ENCODE peak calls at places on chromosomes 2 and 18, in eight cellular contexts. R is endodermal cell, B is HCT116, X is AG10803, L is A549, Z is pancreas, O is sigmoid colon, C is HFFc6. G is an unnamed sample.

GRCh38 chr2:240141736-240142135 is 1.3 kb upstream of the OTOS start:
- DNase-seq in R (no peak), B (no peak), X (no peak), L (no peak), Z (no peak), O (no peak), C (no peak), G (no peak)

GRCh38 chr18:8754995-8755955 is 49.9 kb downstream of the MTCL1 start:
- DNase-seq in R (no peak), B (no peak), X (peak), L (no peak), Z (no peak), O (no peak), C (peak), G (no peak)

GRCh38 chr2:169077674-169078240 is 8.4 kb downstream of the DHRS9 start:
- DNase-seq in R (no peak), B (no peak), X (no peak), L (no peak), Z (no peak), O (no peak), C (no peak), G (no peak)

GRCh38 chr2:233912799-233913423 is 4.3 kb upstream of the TRPM8 start:
- DNase-seq in R (peak), B (no peak), X (no peak), L (peak), Z (no peak), O (no peak), C (peak), G (no peak)

GRCh38 chr2:178204987-178205386 is 10.7 kb downstream of the OSBPL6 start:
- DNase-seq in R (no peak), B (no peak), X (no peak), L (no peak), Z (no peak), O (no peak), C (no peak), G (no peak)

GRCh38 chr2:72864500-72864899 is 22.7 kb upstream of the SPR start:
- DNase-seq in R (no peak), B (no peak), X (peak), L (peak), Z (no peak), O (no peak), C (peak), G (no peak)

GRCh38 chr2:15820927-15821326 is 119.4 kb upstream of the MYCN start:
- DNase-seq in R (no peak), B (no peak), X (no peak), L (no peak), Z (no peak), O (no peak), C (no peak), G (no peak)

GRCh38 chr2:234998404-234999211 is 46.8 kb downstream of the SH3BP4 start:
- DNase-seq in R (no peak), B (no peak), X (no peak), L (no peak), Z (peak), O (peak), C (no peak), G (no peak)

GRCh38 chr18:79510046-79510685 is 114.4 kb downstream of the NFATC1 start:
- DNase-seq in R (peak), B (no peak), X (no peak), L (no peak), Z (no peak), O (peak), C (no peak), G (no peak)

GRCh38 chr2:60964651-60965513 is 52.6 kb upstream of the PEX13 start:
- DNase-seq in R (no peak), B (no peak), X (no peak), L (no peak), Z (no peak), O (no peak), C (no peak), G (no peak)

GRCh38 chr2:181839811-181840210 is 51.7 kb upstream of the ITPRID2 start:
- DNase-seq in R (no peak), B (no peak), X (no peak), L (no peak), Z (no peak), O (no peak), C (no peak), G (no peak)

GRCh38 chr2:239945751-239946569 is 79.2 kb downstream of the NDUFA10 start:
- DNase-seq in R (peak), B (no peak), X (no peak), L (no peak), Z (no peak), O (peak), C (no peak), G (no peak)

GRCh38 chr2:88036162-88036561 is 19.4 kb downstream of the KRCC1 start:
- DNase-seq in R (no peak), B (no peak), X (no peak), L (no peak), Z (no peak), O (no peak), C (no peak), G (no peak)

GRCh38 chr2:41151746-41152145 is 699.9 kb upstream of the SLC8A1 start:
- DNase-seq in R (no peak), B (no peak), X (no peak), L (no peak), Z (no peak), O (no peak), C (no peak), G (no peak)

GRCh38 chr2:176157499-176158305 is 595 bp downstream of the HOXD3 start:
- DNase-seq in R (peak), B (no peak), X (peak), L (peak), Z (no peak), O (no peak), C (no peak), G (no peak)

GRCh38 chr18:55419132-55419938 is 168.7 kb downstream of the TCF4 start:
- DNase-seq in R (no peak), B (no peak), X (peak), L (no peak), Z (no peak), O (no peak), C (no peak), G (no peak)

GRCh38 chr2:72138011-72138881 is 9.4 kb downstream of the CYP26B1 start:
- DNase-seq in R (peak), B (no peak), X (no peak), L (peak), Z (no peak), O (peak), C (no peak), G (no peak)

GRCh38 chr2:237501892-237502513 is 15.0 kb downstream of the MLPH start:
- DNase-seq in R (no peak), B (no peak), X (peak), L (peak), Z (no peak), O (no peak), C (no peak), G (no peak)

GRCh38 chr2:45170191-45170975 is 161.1 kb upstream of the SIX2 start:
- DNase-seq in R (no peak), B (no peak), X (no peak), L (no peak), Z (peak), O (no peak), C (no peak), G (no peak)

GRCh38 chr2:30772021-30772705 is 35.1 kb downstream of the CAPN13 start:
- DNase-seq in R (peak), B (no peak), X (no peak), L (no peak), Z (no peak), O (no peak), C (no peak), G (no peak)

GRCh38 chr2:130814931-130815680 is 21.6 kb upstream of the ARHGEF4 start:
- DNase-seq in R (no peak), B (no peak), X (no peak), L (no peak), Z (no peak), O (no peak), C (no peak), G (no peak)

GRCh38 chr18:31247574-31248199 is 70.3 kb upstream of the DSG1 start:
- DNase-seq in R (no peak), B (no peak), X (no peak), L (no peak), Z (no peak), O (no peak), C (no peak), G (no peak)

GRCh38 chr18:76126327-76126726 is 368.7 kb downstream of the ZNF516 start:
- DNase-seq in R (peak), B (no peak), X (peak), L (no peak), Z (no peak), O (no peak), C (no peak), G (no peak)

DNA sequence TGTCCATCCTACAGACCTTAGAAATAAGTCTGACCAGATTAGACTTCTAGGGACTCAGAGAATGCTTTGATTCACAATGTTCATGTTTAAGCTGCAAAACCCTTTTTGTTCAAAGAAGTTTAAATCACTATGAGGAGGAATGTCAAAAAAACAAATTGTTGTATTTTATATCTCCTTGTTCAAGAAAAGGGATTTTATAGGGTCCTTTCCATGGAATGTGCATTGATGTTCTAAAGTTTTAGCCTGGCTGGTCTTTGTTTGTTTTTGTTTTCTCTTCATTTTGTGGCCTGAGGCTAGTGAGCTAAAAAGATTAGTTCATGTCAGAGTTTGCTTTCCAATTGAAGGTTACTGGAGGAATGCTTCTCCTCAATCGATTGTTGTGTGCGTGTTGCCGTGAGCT is 77.2 kb downstream of the MGAT5 start:
- DNase-seq in R (no peak), B (no peak), X (no peak), L (no peak), Z (no peak), O (no peak), C (no peak), G (no peak)
- TF ChIP-seq CTCF in R (no peak), B (no peak), X (no peak), L (no peak), Z (no peak), O (no peak), C (no peak), G (no peak)

GRCh38 chr2:122239440-122239839 is 484.0 kb downstream of the TSN start:
- DNase-seq in R (peak), B (no peak), X (no peak), L (no peak), Z (no peak), O (no peak), C (no peak), G (no peak)

DNA sequence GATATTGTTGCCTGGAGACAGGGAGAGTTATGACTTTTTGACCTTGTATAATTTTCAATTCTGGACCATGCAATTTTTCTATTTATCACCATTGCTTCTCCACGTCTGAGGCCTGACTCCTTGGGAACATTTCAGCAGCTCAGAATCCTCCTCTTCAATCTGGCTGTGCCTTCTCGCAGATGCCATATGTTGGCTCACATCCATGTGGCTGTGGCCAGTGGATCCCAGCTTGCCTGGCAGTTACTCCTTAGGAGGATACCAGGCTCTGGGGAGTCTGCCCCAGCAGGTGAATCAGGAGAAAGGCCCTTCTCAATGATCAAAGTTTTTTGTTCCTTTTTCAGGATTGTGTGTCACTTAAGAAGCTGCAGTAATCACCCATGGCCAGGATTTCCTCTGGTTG is 489.4 kb downstream of the TSN start:
- DNase-seq in R (no peak), B (no peak), X (peak), L (no peak), Z (no peak), O (no peak), C (no peak), G (no peak)
- TF ChIP-seq CTCF in R (no peak), B (no peak), X (no peak), L (no peak), Z (no peak), O (no peak), C (no peak), G (no peak)

DNA sequence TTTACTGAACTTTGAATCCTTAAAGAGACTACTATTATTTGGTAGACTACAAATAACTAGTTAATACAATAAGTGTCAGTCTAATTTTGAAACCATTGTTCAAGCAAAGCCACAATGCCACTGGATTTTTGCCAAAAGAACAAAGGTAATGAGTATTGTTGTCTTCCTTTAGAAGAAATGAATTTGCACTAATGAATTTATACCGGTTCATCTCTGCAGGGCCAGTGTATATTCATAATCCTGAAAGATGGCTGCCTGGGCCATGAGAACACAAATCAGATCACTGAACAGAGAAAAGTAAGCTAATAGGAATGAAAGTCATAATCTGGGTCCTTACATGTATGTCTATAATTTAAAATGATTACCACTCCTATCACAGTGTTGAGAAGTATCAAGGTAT is 31.2 kb downstream of the GCFC2 start:
- DNase-seq in R (no peak), B (no peak), X (no peak), L (no peak), Z (no peak), O (no peak), C (no peak), G (no peak)
- TF ChIP-seq CTCF in R (no peak), B (no peak), X (no peak), L (no peak), Z (no peak), O (no peak), C (no peak), G (no peak)

DNA sequence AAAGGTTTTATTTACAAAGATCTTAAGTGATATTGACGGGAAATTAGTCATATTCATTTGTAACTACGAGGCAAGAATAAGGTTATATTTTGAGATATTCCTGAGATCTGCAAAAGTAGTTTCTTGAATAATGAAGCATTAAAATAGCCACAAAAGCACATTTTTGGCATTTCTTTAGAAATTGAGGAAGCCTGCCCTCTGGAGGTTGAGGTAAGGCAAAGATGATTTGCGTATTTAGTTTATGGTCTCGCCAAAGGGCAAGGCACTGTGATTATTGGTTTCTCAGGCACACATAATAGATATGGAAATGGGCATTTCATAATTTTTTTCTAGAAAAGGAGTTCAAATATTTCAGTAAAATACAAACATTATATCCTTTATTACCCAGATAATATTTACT is 143.7 kb upstream of the RPRM start:
- DNase-seq in R (no peak), B (no peak), X (no peak), L (peak), Z (no peak), O (no peak), C (no peak), G (no peak)
- TF ChIP-seq CTCF in R (peak), B (peak), X (no peak), L (peak), Z (no peak), O (no peak), C (no peak), G (no peak)

GRCh38 chr2:82023710-82024109 is 1719.2 kb upstream of the LRRTM1 start:
- DNase-seq in R (peak), B (no peak), X (no peak), L (no peak), Z (no peak), O (no peak), C (no peak), G (no peak)
- TF ChIP-seq CTCF in R (peak), B (peak), X (no peak), L (no peak), Z (no peak), O (no peak), C (no peak), G (no peak)

GRCh38 chr2:95207111-95207961 is at the start of gene ZNF892:
- DNase-seq in R (peak), B (peak), X (peak), L (peak), Z (peak), O (peak), C (peak), G (peak)
- TF ChIP-seq CTCF in R (peak), B (no peak), X (peak), L (peak), Z (no peak), O (peak), C (peak), G (no peak)

DNA sequence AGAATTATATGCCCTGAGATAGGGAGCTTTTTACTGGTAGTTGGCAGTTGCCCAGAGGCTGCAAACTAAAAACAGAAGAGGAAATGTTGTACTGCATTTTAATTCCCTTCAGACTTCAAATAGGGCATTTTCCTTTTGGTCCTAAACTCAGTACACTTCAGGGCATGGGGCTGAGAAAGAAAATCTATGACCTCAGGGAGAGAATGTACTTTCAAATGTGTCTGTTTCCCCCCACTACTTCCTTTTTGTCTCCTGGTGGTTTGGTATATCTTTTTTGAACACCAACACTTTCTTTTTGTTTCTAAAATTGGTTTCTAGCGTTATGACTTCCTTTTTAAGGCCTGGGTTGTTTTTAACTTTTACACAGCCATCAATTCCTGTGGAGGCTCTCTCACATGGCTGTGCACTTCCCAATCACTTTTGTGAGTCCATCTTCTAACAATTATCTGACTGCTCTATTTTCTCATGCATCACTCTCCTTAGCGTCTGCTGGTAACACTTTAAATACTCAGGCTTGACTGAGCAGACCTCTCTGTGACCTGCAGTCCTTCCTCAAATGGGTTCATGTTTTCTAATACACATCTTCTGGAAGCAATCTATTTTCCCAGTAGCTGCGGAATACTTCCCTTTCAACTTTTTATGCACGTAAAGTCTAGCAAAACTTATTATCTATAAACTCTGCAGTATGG is 596.0 kb downstream of the LRP1B start:
- DNase-seq in R (no peak), B (no peak), X (no peak), L (no peak), Z (no peak), O (no peak), C (no peak), G (no peak)
- TF ChIP-seq CTCF in R (no peak), B (no peak), X (no peak), L (no peak), Z (no peak), O (no peak), C (no peak), G (no peak)

DNA sequence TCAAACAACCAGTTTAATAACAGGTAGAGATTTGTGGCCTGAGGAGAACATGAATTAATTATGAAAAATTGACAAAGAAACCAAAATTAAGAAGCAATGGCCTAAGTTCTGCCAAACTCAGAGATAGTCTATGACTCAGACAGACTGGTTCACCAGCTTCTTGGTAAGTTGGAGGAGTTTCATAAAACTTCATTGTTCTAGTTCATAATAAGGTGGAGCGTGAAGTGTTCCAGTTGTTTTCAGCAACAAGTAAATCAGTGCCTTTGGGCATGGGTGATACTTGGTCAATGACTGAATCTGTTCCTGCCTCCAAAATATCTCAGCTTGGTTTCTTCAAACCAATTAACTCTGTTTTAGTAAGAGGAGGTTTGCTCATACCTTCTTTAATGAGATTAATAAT is 40.0 kb downstream of the SLC40A1 start:
- DNase-seq in R (no peak), B (no peak), X (no peak), L (no peak), Z (no peak), O (no peak), C (no peak), G (no peak)
- TF ChIP-seq CTCF in R (no peak), B (no peak), X (no peak), L (no peak), Z (no peak), O (no peak), C (no peak), G (no peak)